ENCODE peak calls at places on chromosomes 13 and 19, in seven cellular contexts. L, N, V, J, A, B and W are unnamed samples.

GRCh38 chr19:51514866-51515481 is 13.4 kb upstream of the SIGLEC12 start:
- DNase-seq in L (no peak), N (peak; percentile 48), V (peak; percentile 56), J (no peak), A (peak; percentile 55), B (peak; percentile 89), W (no peak)

GRCh38 chr19:11090264-11091032 is 1.2 kb downstream of the LDLR start:
- DNase-seq in L (peak; percentile 99), N (peak; percentile 92), V (peak; percentile 99), J (peak; percentile 92), A (peak; percentile 91), B (peak; percentile 98), W (peak; percentile 100)

GRCh38 chr13:51339952-51340732 is 651 bp downstream of the SERPINE3 start:
- DNase-seq in L (no peak), N (peak; percentile 35), V (no peak), J (no peak), A (no peak), B (peak; percentile 16), W (no peak)

GRCh38 chr13:68076046-68076445 is 845.9 kb upstream of the PCDH9 start:
- DNase-seq in L (no peak), N (no peak), V (no peak), J (no peak), A (no peak), B (no peak), W (peak; percentile 43)

GRCh38 chr13:73481877-73482445 is 423.2 kb downstream of the KLF5 start:
- DNase-seq in L (no peak), N (no peak), V (no peak), J (no peak), A (no peak), B (no peak), W (no peak)

GRCh38 chr19:1250374-1251232 is 2.2 kb downstream of the MIDN start:
- DNase-seq in L (peak; percentile 84), N (peak; percentile 60), V (peak; percentile 96), J (no peak), A (peak; percentile 54), B (no peak), W (peak; percentile 93)

GRCh38 chr19:38975861-38976271 is 324 bp upstream of the FBXO17 start:
- DNase-seq in L (peak; percentile 83), N (peak; percentile 31), V (peak; percentile 67), J (peak; percentile 68), A (peak; percentile 40), B (no peak), W (no peak)

GRCh38 chr13:31372454-31372853 is 172.7 kb downstream of the B3GLCT start:
- DNase-seq in L (no peak), N (no peak), V (no peak), J (no peak), A (no peak), B (no peak), W (no peak)

GRCh38 chr19:45764947-45765346 is 4.1 kb downstream of the SIX5 start:
- DNase-seq in L (no peak), N (no peak), V (no peak), J (peak; percentile 65), A (no peak), B (no peak), W (no peak)

GRCh38 chr19:57789288-57789687 is 19.8 kb downstream of the ZNF586 start:
- DNase-seq in L (no peak), N (no peak), V (no peak), J (no peak), A (no peak), B (no peak), W (no peak)

GRCh38 chr19:57788114-57788692 is 18.7 kb downstream of the ZNF586 start:
- DNase-seq in L (no peak), N (no peak), V (no peak), J (no peak), A (no peak), B (no peak), W (no peak)

GRCh38 chr19:57786906-57787305 is 17.4 kb downstream of the ZNF586 start:
- DNase-seq in L (peak; percentile 57), N (no peak), V (no peak), J (no peak), A (no peak), B (no peak), W (no peak)

GRCh38 chr19:57786286-57786685 is 16.8 kb downstream of the ZNF586 start:
- DNase-seq in L (no peak), N (no peak), V (no peak), J (no peak), A (no peak), B (no peak), W (no peak)
- H3K27ac ChIP-seq in L (no peak overlapping the region), N (no peak overlapping the region), V (no peak overlapping the region), J (no peak overlapping the region), A (no peak overlapping the region), B (no peak overlapping the region), W (no peak overlapping the region)

DNA sequence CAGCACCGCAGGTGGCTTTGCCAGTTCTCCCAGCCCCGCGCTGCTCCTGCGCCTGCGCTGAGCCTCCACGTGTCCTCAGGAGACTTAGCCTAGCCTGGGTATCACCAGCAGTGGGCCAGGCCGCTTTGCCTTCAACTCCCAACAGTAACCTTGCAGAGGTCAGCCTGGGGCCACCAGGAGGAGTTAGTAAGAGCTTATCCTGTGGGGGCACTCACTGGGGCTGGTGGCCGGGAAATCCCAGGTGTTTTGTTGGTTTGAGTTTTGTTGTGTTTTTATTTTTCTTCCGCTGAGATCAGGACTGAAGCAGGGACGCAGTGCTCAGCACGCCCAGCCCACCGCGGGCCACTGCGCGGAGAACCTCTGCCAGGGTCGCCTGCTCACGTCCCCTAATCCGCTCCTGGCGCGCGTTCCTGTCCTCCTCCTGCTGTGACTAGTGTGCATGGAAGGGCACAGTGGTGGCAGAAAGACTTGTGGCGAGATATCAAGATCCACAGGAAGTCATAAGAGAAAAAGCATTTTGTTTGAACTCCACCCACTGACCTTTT is 207.4 kb upstream of the RFC3 start:
- DNase-seq in L (peak; percentile 84), N (no peak), V (peak; percentile 58), J (peak; percentile 56), A (no peak), B (no peak), W (peak; percentile 83)
- H3K4me3 ChIP-seq in L (no peak overlapping the region), N (no peak overlapping the region), V (peak overlapping the region; percentile 0), J (no peak overlapping the region), A (no peak overlapping the region), B (no peak overlapping the region), W (peak overlapping the region; percentile 66)

GRCh38 chr19:4034048-4035017 is 26.8 kb downstream of the PIAS4 start:
- DNase-seq in L (no peak), N (no peak), V (no peak), J (no peak), A (no peak), B (no peak), W (no peak)

GRCh38 chr19:4035018-4035566 is 27.6 kb downstream of the PIAS4 start:
- DNase-seq in L (no peak), N (no peak), V (no peak), J (no peak), A (no peak), B (no peak), W (no peak)

GRCh38 chr19:4032436-4032835 is 24.9 kb downstream of the PIAS4 start:
- DNase-seq in L (no peak), N (no peak), V (no peak), J (no peak), A (no peak), B (no peak), W (no peak)

GRCh38 chr19:4031420-4031819 is 23.9 kb downstream of the PIAS4 start:
- DNase-seq in L (no peak), N (no peak), V (no peak), J (no peak), A (no peak), B (no peak), W (no peak)

GRCh38 chr19:4033028-4033956 is 25.8 kb downstream of the PIAS4 start:
- DNase-seq in L (no peak), N (no peak), V (no peak), J (no peak), A (no peak), B (no peak), W (peak; percentile 75)
- H3K9ac ChIP-seq in L (no peak overlapping the region), N (no peak overlapping the region), V (no peak overlapping the region), J (no peak overlapping the region), A (no peak overlapping the region), B (no peak overlapping the region), W (no peak overlapping the region)

GRCh38 chr19:49327878-49328544 is 3.0 kb upstream of the SLC6A16 start:
- DNase-seq in L (peak; percentile 73), N (peak; percentile 23), V (peak; percentile 30), J (no peak), A (peak; percentile 34), B (peak; percentile 58), W (no peak)

GRCh38 chr19:49328741-49329140 is 3.8 kb upstream of the SLC6A16 start:
- DNase-seq in L (peak; percentile 4), N (no peak), V (no peak), J (no peak), A (no peak), B (no peak), W (no peak)

GRCh38 chr19:49326165-49326704 is 1.2 kb upstream of the SLC6A16 start:
- DNase-seq in L (no peak), N (no peak), V (no peak), J (no peak), A (no peak), B (no peak), W (no peak)

DNA sequence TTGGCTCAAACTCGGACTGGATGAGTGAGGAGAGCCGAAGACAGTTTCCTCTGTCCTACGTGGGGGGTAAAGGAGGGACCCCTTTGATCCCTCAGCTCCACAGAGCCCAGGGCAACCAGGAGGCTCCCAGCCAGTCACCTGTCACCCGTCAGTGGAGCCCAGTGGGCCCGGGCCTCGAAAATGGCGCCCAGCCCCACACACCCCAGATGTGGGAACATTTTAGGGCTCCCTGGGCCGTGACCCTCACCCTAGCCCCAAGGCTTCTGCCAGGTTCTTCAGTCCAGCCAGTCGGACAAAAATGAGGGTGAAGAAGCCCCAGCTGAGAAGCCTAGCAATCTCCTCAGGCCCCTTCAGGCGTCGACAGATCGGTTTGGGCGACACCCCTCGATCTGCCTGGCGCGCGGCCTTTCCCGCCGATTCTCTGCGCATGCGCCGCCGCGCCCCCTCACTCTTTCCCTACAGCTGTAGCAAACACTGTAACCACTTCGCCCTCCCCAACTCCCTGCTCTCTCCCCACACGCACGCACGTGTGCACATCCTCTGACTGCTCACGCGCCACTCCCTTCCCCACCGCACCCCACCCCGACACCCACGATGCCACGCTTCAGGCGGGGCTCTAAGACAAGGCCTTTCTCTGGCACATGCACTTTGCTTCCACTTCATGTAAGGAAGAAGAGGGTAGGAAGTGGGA is at the start of gene SLC6A16:
- DNase-seq in L (peak; percentile 34), N (no peak), V (no peak), J (peak; percentile 34), A (no peak), B (no peak), W (no peak)
- H3K27ac ChIP-seq in L (no peak within 1 kb of the TSS), N (no peak within 1 kb of the TSS), V (no peak within 1 kb of the TSS), J (no peak within 1 kb of the TSS), A (no peak within 1 kb of the TSS), B (no peak within 1 kb of the TSS), W (no peak within 1 kb of the TSS)